ENCODE peak calls at places on chromosomes 2 and 18, in seven cellular contexts. U is colonic mucosa, S is cardiac muscle cell, W is stomach, N is lower lobe of right lung, G is GM23338, B is SK-N-SH. Y is an unnamed sample.
A peak's percentile ranks its signal among the peaks of the same experiment; 100 is the strongest.

GRCh38 chr2:225608136-225608535 is 208.6 kb downstream of the NYAP2 start:
- DNase-seq in N (no peak), G (no peak), B (no peak), S (no peak), W (no peak), U (no peak), Y (no peak)

GRCh38 chr2:31729442-31730092 is 148.8 kb upstream of the SRD5A2 start:
- DNase-seq in N (no peak), S (peak; percentile 2), B (peak; percentile 36), U (no peak), W (no peak), G (peak; percentile 80), Y (no peak)

GRCh38 chr2:70796247-70796646 is 5.8 kb upstream of the FIGLA start:
- DNase-seq in S (no peak), N (no peak), U (no peak), B (no peak), G (no peak), W (no peak), Y (no peak)

GRCh38 chr18:33578371-33579146 is 540 bp downstream of the ASXL3 start:
- DNase-seq in S (peak; percentile 73), W (peak; percentile 49), G (peak; percentile 47), B (no peak), N (peak; percentile 44), U (peak; percentile 45), Y (no peak)

GRCh38 chr2:8659092-8659734 is 22.6 kb upstream of the ID2 start:
- DNase-seq in B (peak; percentile 52), W (no peak), S (no peak), N (no peak), G (no peak), U (no peak), Y (no peak)

GRCh38 chr18:58541789-58542425 is 87.0 kb downstream of the ALPK2 start:
- DNase-seq in B (no peak), S (no peak), W (no peak), U (no peak), N (no peak), G (no peak), Y (peak; percentile 56)

GRCh38 chr2:98252394-98252793 is 93.9 kb upstream of the CNGA3 start:
- DNase-seq in N (no peak), U (no peak), S (no peak), B (no peak), G (no peak), W (no peak), Y (no peak)

GRCh38 chr2:226995625-226996041 is 159.8 kb downstream of the RHBDD1 start:
- DNase-seq in W (no peak), N (no peak), S (no peak), G (no peak), U (no peak), B (no peak), Y (no peak)

GRCh38 chr2:11129598-11130449 is 25.4 kb upstream of the SLC66A3 start:
- DNase-seq in W (peak; percentile 86), U (peak; percentile 90), N (peak; percentile 82), S (peak; percentile 90), B (peak; percentile 96), G (peak; percentile 93), Y (no peak)
- TF ChIP-seq CTCF in W (peak; percentile 22), U (peak; percentile 36), N (peak; percentile 33), S (peak; percentile 26), B (no peak), G (peak; percentile 86), Y (no peak)

GRCh38 chr2:187627153-187627552 is 72.9 kb upstream of the TFPI start:
- DNase-seq in G (no peak), S (no peak), U (no peak), B (no peak), W (no peak), N (no peak), Y (no peak)
- H3K27ac ChIP-seq in G (no peak overlapping the region), S (no peak overlapping the region), U (no peak overlapping the region), B (no peak overlapping the region), W (no peak overlapping the region), N (no peak overlapping the region), Y (no peak overlapping the region)

GRCh38 chr2:170118641-170119040 is 59.3 kb upstream of the MYO3B start:
- DNase-seq in B (no peak), W (no peak), U (no peak), S (no peak), G (no peak), N (no peak), Y (no peak)

GRCh38 chr2:170121689-170122088 is 56.3 kb upstream of the MYO3B start:
- DNase-seq in U (no peak), G (no peak), S (no peak), N (no peak), W (no peak), B (no peak), Y (no peak)

GRCh38 chr2:170122883-170123547 is 54.9 kb upstream of the MYO3B start:
- DNase-seq in B (no peak), N (no peak), G (no peak), U (no peak), S (no peak), W (no peak), Y (no peak)

GRCh38 chr2:170123593-170123992 is 54.4 kb upstream of the MYO3B start:
- DNase-seq in N (no peak), G (peak; percentile 72), B (no peak), S (no peak), W (no peak), U (no peak), Y (no peak)
- H3K27me3 ChIP-seq in N (no peaks in the 10 kb centered on the region), G (no peaks in the 10 kb centered on the region), B (no peaks in the 10 kb centered on the region), S (no peaks in the 10 kb centered on the region), W (no peaks in the 10 kb centered on the region), U (no peaks in the 10 kb centered on the region), Y (no peaks in the 10 kb centered on the region)

GRCh38 chr2:232335859-232336215 is 42.7 kb upstream of the ALPP start:
- DNase-seq in B (no peak), U (no peak), S (no peak), W (peak; percentile 14), N (peak; percentile 32), G (no peak), Y (no peak)

GRCh38 chr2:232336241-232336736 is 42.3 kb upstream of the ALPP start:
- DNase-seq in B (no peak), G (no peak), S (no peak), W (peak; percentile 21), N (peak; percentile 35), U (no peak), Y (no peak)

GRCh38 chr2:232331071-232331470 is 47.5 kb upstream of the ALPP start:
- DNase-seq in B (no peak), S (no peak), G (no peak), W (no peak), U (no peak), N (peak; percentile 55), Y (peak; percentile 39)

GRCh38 chr2:232332940-232333259 is 45.7 kb upstream of the ALPP start:
- DNase-seq in G (no peak), U (no peak), W (no peak), S (no peak), N (no peak), B (no peak), Y (no peak)

GRCh38 chr2:232333361-232334135 is 45.0 kb upstream of the ALPP start:
- DNase-seq in S (no peak), B (peak; percentile 69), U (no peak), N (peak; percentile 42), G (peak; percentile 54), W (no peak), Y (peak; percentile 10)
- TF ChIP-seq CTCF in S (peak; percentile 57), B (peak; percentile 58), U (peak; percentile 18), N (peak; percentile 16), G (peak; percentile 69), W (peak; percentile 7), Y (no peak)

GRCh38 chr2:107502463-107503079 is 324.1 kb upstream of the RGPD4 start:
- DNase-seq in B (no peak), S (no peak), U (no peak), N (no peak), W (no peak), G (peak; percentile 66), Y (no peak)
- H3K27ac ChIP-seq in B (no peak overlapping the region), S (no peak overlapping the region), U (no peak overlapping the region), N (no peak overlapping the region), W (no peak overlapping the region), G (peak overlapping the region; percentile 22), Y (no peak overlapping the region)

DNA sequence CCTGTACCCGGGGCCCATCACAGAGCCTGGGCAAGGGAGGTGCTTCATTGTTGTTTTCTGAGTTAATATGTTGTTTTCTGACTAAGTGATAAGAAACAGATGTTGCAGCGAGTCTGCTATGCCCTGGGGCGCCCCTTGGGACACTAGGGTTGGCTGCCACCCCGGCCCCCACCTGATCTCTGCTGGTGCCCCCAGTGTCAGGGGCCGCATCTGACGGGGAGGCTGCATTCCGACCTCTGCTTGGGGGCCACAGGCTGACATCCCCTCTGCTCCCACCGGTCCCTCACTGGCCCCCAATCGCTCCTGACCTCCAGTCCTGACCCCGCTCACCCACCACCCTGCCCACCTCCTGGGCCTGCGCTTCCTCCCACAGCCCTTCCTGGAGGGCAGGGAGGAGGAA is 65.9 kb downstream of the LONRF2 start:
- DNase-seq in B (peak; percentile 37), S (no peak), G (no peak), U (no peak), W (no peak), N (no peak), Y (no peak)
- H3K27me3 ChIP-seq in B (no peaks in the 10 kb centered on the region), S (no peaks in the 10 kb centered on the region), G (no peaks in the 10 kb centered on the region), U (no peaks in the 10 kb centered on the region), W (no peaks in the 10 kb centered on the region), N (no peaks in the 10 kb centered on the region), Y (no peaks in the 10 kb centered on the region)

GRCh38 chr2:12175323-12175722 is 428.9 kb downstream of the LPIN1 start:
- DNase-seq in N (no peak), U (no peak), G (no peak), W (no peak), B (no peak), S (no peak), Y (no peak)

GRCh38 chr2:12173943-12174340 is 427.5 kb downstream of the LPIN1 start:
- DNase-seq in B (no peak), U (no peak), N (no peak), W (no peak), S (no peak), G (no peak), Y (no peak)

GRCh38 chr2:12176621-12177020 is 430.2 kb downstream of the LPIN1 start:
- DNase-seq in W (no peak), G (no peak), S (no peak), U (no peak), B (no peak), N (no peak), Y (no peak)

GRCh38 chr2:12170151-12170550 is 423.7 kb downstream of the LPIN1 start:
- DNase-seq in N (no peak), S (peak; percentile 22), G (no peak), U (no peak), W (no peak), B (no peak), Y (no peak)

GRCh38 chr2:12173271-12173942 is 427.0 kb downstream of the LPIN1 start:
- DNase-seq in N (no peak), B (no peak), G (no peak), W (no peak), S (no peak), U (no peak), Y (no peak)
- TF ChIP-seq CTCF in N (no peak), B (peak; percentile 65), G (peak; percentile 49), W (no peak), S (peak; percentile 47), U (no peak), Y (no peak)

Y was measured in gastrocnemius medialis.